ENCODE peak calls at places on chromosomes 6 and 20, in six cellular contexts. One of them, this sample, is unnamed.

GRCh38 chr6:143232849-143233248 is 172.2 kb downstream of the AIG1 start:
- DNase-seq in ovary: no peak
- DNase-seq in body of pancreas: peak
- DNase-seq in A172: peak
- DNase-seq in heart right ventricle: peak
- DNase-seq in neural progenitor cell: peak
- DNase-seq in this sample: peak

GRCh38 chr20:11222243-11222642 is 548.4 kb upstream of the JAG1 start:
- DNase-seq in neural progenitor cell: no peak
- DNase-seq in body of pancreas: no peak
- DNase-seq in heart right ventricle: no peak
- DNase-seq in A172: no peak
- DNase-seq in ovary: no peak
- DNase-seq in this sample: no peak

GRCh38 chr6:134642217-134642616 is 307.7 kb downstream of the ALDH8A1 start:
- DNase-seq in neural progenitor cell: no peak
- DNase-seq in body of pancreas: no peak
- DNase-seq in ovary: no peak
- DNase-seq in heart right ventricle: no peak
- DNase-seq in A172: no peak
- DNase-seq in this sample: no peak

GRCh38 chr6:1496836-1497592 is 107.6 kb downstream of the FOXF2 start:
- DNase-seq in heart right ventricle: no peak
- DNase-seq in body of pancreas: no peak
- DNase-seq in A172: no peak
- DNase-seq in ovary: no peak
- DNase-seq in neural progenitor cell: no peak
- DNase-seq in this sample: no peak

GRCh38 chr20:51354769-51355319 is 187.7 kb downstream of the NFATC2 start:
- DNase-seq in A172: peak
- DNase-seq in neural progenitor cell: no peak
- DNase-seq in ovary: no peak
- DNase-seq in body of pancreas: no peak
- DNase-seq in heart right ventricle: no peak
- DNase-seq in this sample: no peak

GRCh38 chr6:19723533-19723932 is 113.6 kb upstream of the ID4 start:
- DNase-seq in A172: peak
- DNase-seq in ovary: no peak
- DNase-seq in neural progenitor cell: no peak
- DNase-seq in body of pancreas: no peak
- DNase-seq in heart right ventricle: no peak
- DNase-seq in this sample: peak

GRCh38 chr6:62286470-62286843 is 432 bp upstream of the KHDRBS2 start:
- DNase-seq in neural progenitor cell: no peak
- DNase-seq in ovary: no peak
- DNase-seq in A172: no peak
- DNase-seq in heart right ventricle: no peak
- DNase-seq in body of pancreas: no peak
- DNase-seq in this sample: no peak

GRCh38 chr6:25218346-25218745 is 60.8 kb upstream of the CARMIL1 start:
- DNase-seq in body of pancreas: no peak
- DNase-seq in neural progenitor cell: no peak
- DNase-seq in ovary: no peak
- DNase-seq in A172: no peak
- DNase-seq in heart right ventricle: no peak
- DNase-seq in this sample: no peak

This sample was measured in AG08396.